ENCODE peak calls at places on chromosomes 11 and 22, in four cellular contexts. M is K562, S is HL-60, U is GM12878. Q is an unnamed sample.

GRCh38 chr11:110858556-110858921 is 146.3 kb upstream of the ARHGAP20 start:
- DNase-seq in S (no peak), U (no peak), M (no peak), Q (no peak)

GRCh38 chr11:57251491-57252104 is 14.5 kb upstream of the APLNR start:
- DNase-seq in M (peak), S (no peak), U (no peak), Q (no peak)

GRCh38 chr11:12372111-12372510 is 5.3 kb upstream of the PARVA start:
- DNase-seq in S (no peak), M (no peak), U (no peak), Q (no peak)

GRCh38 chr11:35785287-35786167 is 123.0 kb downstream of the TRIM44 start:
- DNase-seq in U (peak), S (no peak), M (no peak), Q (no peak)

GRCh38 chr11:79762271-79762935 is 321.6 kb upstream of the TENM4 start:
- DNase-seq in S (no peak), M (no peak), U (no peak), Q (no peak)

GRCh38 chr11:66420671-66421476 is at the start of gene NPAS4:
- DNase-seq in M (no peak), S (no peak), U (no peak), Q (no peak)

GRCh38 chr11:77002776-77003175 is 31.4 kb upstream of the B3GNT6 start:
- DNase-seq in S (no peak), M (no peak), U (no peak), Q (no peak)

GRCh38 chr11:118251858-118252652 is at the start of gene MPZL3:
- DNase-seq in U (peak), S (peak), M (peak), Q (peak)

GRCh38 chr11:66421492-66422205 is 814 bp downstream of the NPAS4 start:
- DNase-seq in U (peak), M (peak), S (peak), Q (peak)

GRCh38 chr22:19971276-19972124 is 29.9 kb upstream of the TXNRD2 start:
- DNase-seq in S (no peak), M (no peak), U (no peak), Q (no peak)

GRCh38 chr11:99766816-99767215 is 746.1 kb downstream of the CNTN5 start:
- DNase-seq in M (no peak), U (no peak), S (no peak), Q (no peak)
- TF ChIP-seq SPI1 in M (no peak), U (no peak), S (no peak), Q (no peak)

GRCh38 chr22:36131907-36132306 is 28.6 kb downstream of the APOL3 start:
- DNase-seq in U (no peak), M (no peak), S (no peak), Q (no peak)
- TF ChIP-seq SPI1 in U (no peak), M (no peak), S (no peak), Q (no peak)

DNA sequence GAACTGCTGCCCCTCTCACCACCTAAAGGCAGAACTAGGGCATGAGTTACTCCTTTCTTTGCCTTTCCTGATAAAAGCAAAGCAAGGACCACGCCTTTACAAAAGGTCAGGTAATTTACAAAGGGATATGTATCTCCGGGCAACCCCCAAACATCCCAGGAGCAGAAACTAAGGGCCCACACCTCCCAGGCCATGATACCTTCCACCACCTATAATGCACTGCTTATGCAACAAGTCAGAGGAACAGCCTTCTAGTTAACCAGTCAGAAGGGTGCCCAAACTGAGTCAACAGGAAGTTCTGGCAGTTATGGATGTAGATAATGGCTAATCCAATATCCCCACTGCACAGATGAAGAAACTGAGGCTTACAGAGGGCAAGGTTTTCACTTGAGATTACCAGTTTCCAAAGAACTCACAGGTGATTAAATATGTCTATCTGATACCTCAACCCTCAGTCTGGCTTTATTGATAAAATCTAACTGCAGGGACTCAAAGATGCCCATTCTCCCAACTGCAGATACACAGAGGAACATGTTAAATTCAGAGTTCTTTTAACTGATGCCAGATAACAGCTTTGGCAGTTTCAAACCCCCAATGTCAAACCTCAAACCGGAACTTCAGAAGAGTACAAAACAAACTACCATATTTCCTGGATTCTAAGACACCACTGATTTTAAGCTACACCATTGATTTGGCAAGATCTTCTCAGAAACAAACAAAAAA is 16.8 kb upstream of the CASTOR1 start:
- DNase-seq in M (peak), S (no peak), U (no peak), Q (no peak)
- TF ChIP-seq SPI1 in M (no peak), S (no peak), U (no peak), Q (no peak)

DNA sequence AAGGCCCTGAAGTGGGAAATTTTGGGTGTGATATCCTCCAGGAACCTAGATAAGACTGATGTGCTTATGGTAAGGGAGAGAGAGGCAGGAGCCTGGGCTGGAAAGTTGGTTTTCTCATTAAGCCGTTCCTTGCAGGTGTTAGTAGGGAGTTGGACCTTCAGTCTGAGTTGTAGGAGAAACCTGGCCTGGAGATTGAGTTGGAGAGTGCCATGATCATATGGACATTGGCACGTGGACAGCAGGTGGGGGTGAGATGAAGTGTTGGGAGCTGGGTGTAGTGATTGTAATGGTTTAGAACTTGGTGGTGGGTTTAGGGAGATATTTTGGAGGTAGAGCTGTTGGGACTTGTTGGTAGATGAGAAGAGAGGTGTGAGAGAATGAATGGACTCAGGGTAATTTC is 4.9 kb downstream of the PPP6R2 start:
- DNase-seq in S (no peak), M (no peak), U (no peak), Q (no peak)
- TF ChIP-seq SPI1 in S (no peak), M (no peak), U (no peak), Q (no peak)

GRCh38 chr22:39150848-39151215 is 1.6 kb downstream of the CBX7 start:
- DNase-seq in M (no peak), S (no peak), U (no peak), Q (no peak)

GRCh38 chr22:39148024-39148726 is 4.3 kb downstream of the CBX7 start:
- DNase-seq in S (no peak), M (no peak), U (no peak), Q (no peak)

GRCh38 chr22:39149915-39150847 is 2.3 kb downstream of the CBX7 start:
- DNase-seq in M (no peak), S (no peak), U (no peak), Q (no peak)

GRCh38 chr22:39147335-39148023 is 5.0 kb downstream of the CBX7 start:
- DNase-seq in U (no peak), S (no peak), M (no peak), Q (no peak)

DNA sequence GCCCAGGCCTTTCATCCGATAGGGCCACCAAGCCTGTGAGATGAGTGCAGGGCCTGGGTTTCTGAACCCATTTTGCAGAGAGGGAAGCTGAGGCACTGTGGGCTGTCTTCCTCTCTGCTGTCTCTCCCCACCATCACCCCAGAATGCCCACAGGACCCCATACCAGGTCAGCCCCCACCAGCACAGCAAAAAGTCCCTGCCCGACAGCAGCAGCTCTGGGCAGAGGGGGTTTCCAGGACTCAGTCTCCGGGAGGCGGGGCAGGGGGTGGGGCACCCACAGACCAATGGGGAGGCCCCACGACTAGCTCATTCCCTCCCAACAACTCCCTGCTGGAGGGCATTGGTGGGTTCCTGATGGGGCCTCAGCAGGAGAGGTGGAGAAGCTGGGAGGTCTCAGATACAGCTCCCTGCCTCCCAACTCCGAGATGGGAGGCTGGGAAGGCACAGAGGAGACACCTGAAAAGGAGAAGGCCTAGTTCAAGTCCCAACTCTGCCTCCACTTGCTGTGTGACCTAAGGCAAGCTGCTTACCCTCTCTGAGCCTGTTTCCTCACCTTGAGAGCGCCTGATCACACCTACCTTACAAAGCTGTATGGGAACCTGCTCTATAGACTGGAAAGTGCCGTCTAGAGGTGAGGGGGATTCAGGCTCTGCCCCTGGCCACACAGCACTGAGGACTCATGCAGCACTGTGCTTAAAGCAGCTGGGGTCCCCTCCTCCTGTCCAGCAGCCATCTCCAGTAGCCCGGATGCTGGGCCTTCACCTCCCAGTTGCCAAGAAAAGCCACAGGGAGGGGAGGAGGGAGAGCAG is 3.5 kb downstream of the CBX7 start:
- DNase-seq in M (no peak), S (no peak), U (peak), Q (peak)
- TF ChIP-seq SPI1 in M (no peak), S (no peak), U (peak), Q (no peak)

GRCh38 chr22:47158457-47158856 is 396.0 kb downstream of the TBC1D22A start:
- DNase-seq in S (no peak), U (no peak), M (no peak), Q (no peak)

GRCh38 chr22:47159592-47159991 is 397.1 kb downstream of the TBC1D22A start:
- DNase-seq in U (no peak), S (no peak), M (no peak), Q (no peak)

GRCh38 chr22:47160781-47161520 is 398.5 kb downstream of the TBC1D22A start:
- DNase-seq in U (no peak), S (no peak), M (no peak), Q (no peak)

GRCh38 chr22:47161631-47162030 is 399.2 kb downstream of the TBC1D22A start:
- DNase-seq in M (no peak), S (no peak), U (no peak), Q (no peak)

GRCh38 chr22:47160141-47160541 is 397.7 kb downstream of the TBC1D22A start:
- DNase-seq in M (no peak), S (no peak), U (no peak), Q (no peak)
- TF ChIP-seq SPI1 in M (no peak), S (no peak), U (no peak), Q (no peak)

GRCh38 chr22:24068717-24069116 is 57.6 kb downstream of the CABIN1 start:
- DNase-seq in M (no peak), U (no peak), S (no peak), Q (no peak)
- TF ChIP-seq SPI1 in M (no peak), U (no peak), S (no peak), Q (no peak)

DNA sequence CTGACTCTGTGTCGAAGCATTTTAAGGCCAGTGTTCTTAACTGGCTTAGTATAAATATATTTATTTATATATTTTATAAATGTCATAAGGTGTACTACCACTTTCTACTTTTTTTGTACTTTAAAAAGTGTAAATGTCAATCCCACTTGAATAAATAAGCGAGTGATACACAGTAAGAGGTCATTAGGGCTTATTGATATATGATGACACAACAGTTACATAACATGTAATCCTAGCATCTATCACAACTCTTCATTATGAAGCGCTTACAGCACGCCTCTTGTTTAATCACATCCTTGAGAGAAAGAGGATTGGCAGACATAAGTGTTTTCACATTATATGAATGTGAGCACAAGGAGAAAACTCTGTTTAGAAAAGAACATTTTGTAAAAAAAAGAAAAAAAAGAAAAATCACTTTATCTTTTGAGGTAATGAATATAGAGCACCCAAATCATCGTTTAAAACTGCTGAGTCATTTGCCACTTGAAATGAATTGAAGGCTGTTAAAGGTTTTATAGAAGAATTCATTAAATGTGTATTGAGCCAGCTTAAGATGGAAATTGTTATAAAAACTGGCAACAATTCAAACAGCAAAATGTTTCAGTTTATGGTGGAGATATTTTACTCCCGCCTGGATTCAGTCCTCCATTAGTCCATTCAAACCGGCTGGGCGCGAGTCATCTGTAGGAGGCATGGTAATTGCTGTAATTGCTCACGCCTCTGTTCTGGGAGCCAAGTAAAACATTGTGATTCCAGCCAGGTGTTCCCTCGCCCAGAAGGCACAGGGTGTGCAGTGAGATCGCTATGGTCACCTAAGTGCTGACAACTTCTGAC is 627.3 kb upstream of the KIRREL3 start:
- DNase-seq in M (no peak), S (no peak), U (no peak), Q (no peak)
- TF ChIP-seq SPI1 in M (no peak), S (no peak), U (no peak), Q (no peak)

DNA sequence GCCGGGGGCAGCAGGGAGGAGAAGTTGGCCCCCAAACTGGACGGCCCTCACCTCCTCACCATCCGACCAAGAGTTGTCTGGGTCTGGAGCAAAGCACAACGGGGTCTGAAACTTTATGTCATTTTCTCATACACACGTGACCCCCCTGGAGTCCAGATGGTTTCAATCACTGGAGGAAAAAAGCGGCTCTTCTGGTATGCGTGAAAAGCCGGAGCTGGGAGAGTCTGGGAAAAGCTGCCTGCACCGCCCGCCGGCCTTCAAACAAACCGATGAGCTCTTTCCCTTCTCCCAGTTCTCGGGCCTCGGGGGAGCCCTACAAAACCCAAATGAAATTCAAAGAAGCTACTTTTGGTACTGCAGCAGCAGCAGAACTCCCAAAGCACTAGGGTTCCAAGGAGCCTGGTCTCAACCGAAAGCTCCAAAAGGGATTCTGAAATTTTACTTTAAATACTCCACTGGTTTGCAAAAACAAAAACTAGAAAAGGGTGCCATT is 39.7 kb upstream of the AKIP1 start:
- DNase-seq in U (no peak), M (no peak), S (no peak), Q (no peak)
- TF ChIP-seq SPI1 in U (no peak), M (no peak), S (no peak), Q (no peak)

GRCh38 chr11:44725016-44725651 is 1.6 kb upstream of the TSPAN18 start:
- DNase-seq in U (no peak), S (no peak), M (no peak), Q (no peak)
- TF ChIP-seq SPI1 in U (no peak), S (peak), M (peak), Q (no peak)

Q was measured in GM12891.